ENCODE peak calls at places on chromosome 14, in ten cellular contexts. S, F, V, P, D, R, Y, I, Q and H are unnamed samples. For H3K36me3, the result is how much of the 10 kb centered on the place peaks cover.

GRCh38 chr14:64722842-64723447 is 18.7 kb downstream of the PLEKHG3 start:
- DNase-seq in R (no peak), I (no peak), P (no peak), F (no peak), S (no peak), Y (no peak), D (no peak), V (peak), Q (no peak), H (no peak)

GRCh38 chr14:105927661-105928060 is 401.3 kb downstream of the TMEM121 start:
- DNase-seq in Q (no peak), V (no peak), R (no peak), P (no peak), S (no peak), I (no peak), F (no peak), Y (no peak), D (no peak), H (peak)

GRCh38 chr14:63492391-63492790 is 50.8 kb downstream of the PPP2R5E start:
- DNase-seq in Y (no peak), S (no peak), R (no peak), D (peak), P (no peak), Q (peak), V (peak), F (no peak), I (no peak), H (no peak)

GRCh38 chr14:56813143-56813551 is 2.9 kb upstream of the OTX2 start:
- DNase-seq in V (no peak), D (no peak), I (no peak), Y (peak), P (no peak), Q (no peak), R (no peak), S (no peak), F (no peak), H (no peak)

GRCh38 chr14:101055106-101055662 is 151.7 kb upstream of the RTL1 start:
- DNase-seq in R (no peak), I (no peak), F (no peak), V (no peak), S (no peak), P (no peak), Y (no peak), D (no peak), Q (no peak), H (no peak)

GRCh38 chr14:100239200-100239839 is 376 bp downstream of the YY1 start:
- DNase-seq in R (peak), V (no peak), I (peak), Q (no peak), S (peak), Y (no peak), F (peak), P (peak), D (no peak), H (peak)

GRCh38 chr14:49928010-49928409 is 35.1 kb downstream of the ARF6 start:
- DNase-seq in I (no peak), F (no peak), Y (no peak), Q (peak), D (no peak), P (no peak), V (no peak), S (no peak), R (no peak), H (no peak)

GRCh38 chr14:76091036-76091435 is 60.7 kb upstream of the GPATCH2L start:
- DNase-seq in F (peak), V (no peak), P (no peak), I (no peak), R (no peak), Q (no peak), D (no peak), Y (peak), S (peak), H (no peak)

GRCh38 chr14:68522510-68523325 is 270.1 kb downstream of the ZFP36L1 start:
- DNase-seq in I (no peak), V (no peak), Y (peak), R (no peak), S (no peak), F (no peak), D (no peak), P (no peak), Q (no peak), H (no peak)

GRCh38 chr14:92589213-92589852 is 75.8 kb downstream of the RIN3 start:
- DNase-seq in V (no peak), P (no peak), I (no peak), F (no peak), Q (peak), Y (peak), R (peak), D (no peak), S (no peak), H (no peak)

GRCh38 chr14:75515631-75515999 is 6.7 kb upstream of the BATF start:
- DNase-seq in P (no peak), Q (no peak), D (no peak), Y (no peak), R (peak), F (no peak), V (no peak), I (no peak), S (no peak), H (no peak)

GRCh38 chr14:65260786-65261185 is 151.7 kb upstream of the FUT8 start:
- DNase-seq in P (no peak), V (no peak), R (no peak), F (no peak), Q (peak), Y (no peak), S (no peak), D (no peak), I (no peak), H (no peak)

GRCh38 chr14:72404998-72405397 is 472.8 kb downstream of the RGS6 start:
- DNase-seq in S (no peak), I (no peak), D (no peak), F (no peak), Y (peak), V (no peak), P (no peak), R (no peak), Q (no peak), H (no peak)
- H3K4me3 ChIP-seq in S (no peak), I (no peak), D (no peak), F (no peak), Y (no peak), V (no peak), P (no peak), R (no peak), Q (no peak), H (no peak)

DNA sequence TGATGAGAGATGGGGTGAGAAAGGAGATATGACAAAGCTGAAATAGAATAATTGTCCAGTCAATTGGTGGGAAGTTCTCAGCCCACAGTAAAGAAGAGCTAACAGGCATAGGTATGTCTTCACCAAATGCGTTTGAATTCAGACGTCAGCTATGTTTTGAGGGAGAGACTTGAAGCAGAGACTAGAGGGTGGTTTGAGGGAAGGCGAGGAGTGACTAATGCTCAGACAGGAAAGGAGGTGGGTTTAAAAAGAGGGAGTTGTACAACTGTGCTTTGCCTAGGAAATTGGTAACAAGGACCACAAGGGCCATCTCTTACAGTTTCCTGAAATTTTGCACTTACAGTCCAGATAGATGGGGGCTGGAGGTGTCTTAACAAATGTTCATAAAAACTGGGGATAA is 6.4 kb downstream of the JKAMP start:
- DNase-seq in S (no peak), F (no peak), R (no peak), Y (no peak), I (no peak), Q (no peak), D (no peak), V (no peak), P (no peak), H (no peak)
- H3K36me3 ChIP-seq in S (half or more), F (half or more), R (under half), Y (half or more), I (under half), Q (under half), D (under half), V (under half), P (under half), H (under half)

GRCh38 chr14:77543637-77544334 is 45.2 kb upstream of the ISM2 start:
- DNase-seq in D (no peak), Q (peak), Y (no peak), P (no peak), V (no peak), I (no peak), R (no peak), S (no peak), F (no peak), H (no peak)

GRCh38 chr14:77544571-77544970 is 46.0 kb upstream of the ISM2 start:
- DNase-seq in I (no peak), D (no peak), Q (no peak), F (no peak), P (no peak), Y (no peak), R (no peak), V (no peak), S (no peak), H (no peak)

GRCh38 chr14:77549451-77549850 is 50.8 kb upstream of the ISM2 start:
- DNase-seq in V (no peak), S (no peak), P (no peak), R (no peak), F (no peak), Y (peak), D (no peak), I (no peak), Q (no peak), H (no peak)

GRCh38 chr14:77543240-77543551 is 44.6 kb upstream of the ISM2 start:
- DNase-seq in Q (no peak), I (no peak), P (no peak), V (no peak), Y (no peak), R (no peak), F (no peak), D (no peak), S (no peak), H (no peak)

DNA sequence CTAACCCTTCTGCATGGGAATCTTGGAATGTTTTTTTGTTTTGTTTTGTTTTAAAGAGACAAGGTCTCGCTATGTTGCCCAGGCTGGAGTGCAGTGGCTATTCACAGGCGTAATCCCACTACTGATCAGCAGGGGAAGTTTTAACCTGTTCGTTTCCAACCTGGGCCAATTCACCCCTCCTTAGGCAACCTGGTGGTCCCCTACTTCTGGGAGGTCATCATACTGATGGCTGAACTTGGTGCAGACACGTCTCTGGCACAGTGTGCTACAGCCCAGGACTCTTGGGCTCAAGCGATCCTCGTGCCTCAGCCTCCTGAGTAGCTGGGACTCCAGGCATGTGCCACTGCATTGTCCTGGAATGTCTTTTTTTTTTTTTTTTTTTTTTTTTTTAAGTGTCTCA is 48.9 kb upstream of the ISM2 start:
- DNase-seq in D (no peak), Q (no peak), V (no peak), P (no peak), I (no peak), R (no peak), Y (no peak), S (no peak), F (no peak), H (no peak)
- TF ChIP-seq CTCF in D (peak), Q (no peak), V (no peak), P (no peak), I (no peak), R (no peak), Y (peak), S (no peak), F (no peak), H (no peak)

DNA sequence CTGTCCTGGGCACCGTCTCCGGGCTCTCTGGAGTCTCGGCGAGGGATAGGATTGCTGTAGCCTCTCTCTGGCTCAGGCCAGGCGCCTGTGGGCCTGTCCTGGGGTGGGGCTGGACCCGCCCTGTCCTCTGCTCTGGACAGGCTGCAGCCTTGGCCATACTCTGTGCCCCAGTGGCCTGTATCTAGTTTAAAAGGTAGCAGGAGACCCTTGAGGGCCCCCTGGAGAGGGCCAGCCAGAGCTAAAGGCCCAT is 1.8 kb downstream of the KIF26A start:
- DNase-seq in V (no peak), Q (no peak), Y (no peak), S (peak), P (peak), F (peak), I (no peak), D (no peak), R (peak), H (no peak)
- H3K4me3 ChIP-seq in V (no peak), Q (no peak), Y (peak), S (peak), P (no peak), F (peak), I (no peak), D (no peak), R (no peak), H (no peak)

DNA sequence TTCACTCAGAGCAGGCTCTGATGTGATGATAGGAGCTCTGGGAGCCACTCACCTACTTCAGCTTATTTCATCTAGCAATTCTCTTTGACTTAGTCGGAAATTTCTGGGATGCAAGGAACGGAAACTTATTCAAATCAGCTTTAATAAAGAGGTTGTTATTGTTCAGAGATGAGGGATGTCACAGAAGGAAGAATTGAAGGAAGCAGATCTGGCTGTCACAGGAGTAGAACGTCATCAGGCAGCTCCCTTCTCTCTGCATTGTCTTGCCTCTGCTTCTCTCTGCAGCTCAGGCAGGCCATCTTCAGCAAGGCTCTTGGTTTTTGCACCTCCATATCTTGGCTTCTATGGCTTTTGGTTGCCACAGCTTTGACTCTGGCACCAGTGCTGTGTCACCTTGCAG is 7.6 kb upstream of the TMEM30B start:
- DNase-seq in P (no peak), Y (no peak), S (no peak), D (no peak), I (no peak), V (no peak), R (no peak), F (no peak), Q (no peak), H (no peak)
- H3K36me3 ChIP-seq in P (under half), Y (under half), S (under half), D (under half), I (under half), V (under half), R (under half), F (under half), Q (under half), H (under half)

GRCh38 chr14:41922014-41922413 is 315.3 kb downstream of the LRFN5 start:
- DNase-seq in V (no peak), R (no peak), I (no peak), P (no peak), Q (no peak), S (no peak), D (no peak), Y (no peak), F (no peak), H (no peak)

DNA sequence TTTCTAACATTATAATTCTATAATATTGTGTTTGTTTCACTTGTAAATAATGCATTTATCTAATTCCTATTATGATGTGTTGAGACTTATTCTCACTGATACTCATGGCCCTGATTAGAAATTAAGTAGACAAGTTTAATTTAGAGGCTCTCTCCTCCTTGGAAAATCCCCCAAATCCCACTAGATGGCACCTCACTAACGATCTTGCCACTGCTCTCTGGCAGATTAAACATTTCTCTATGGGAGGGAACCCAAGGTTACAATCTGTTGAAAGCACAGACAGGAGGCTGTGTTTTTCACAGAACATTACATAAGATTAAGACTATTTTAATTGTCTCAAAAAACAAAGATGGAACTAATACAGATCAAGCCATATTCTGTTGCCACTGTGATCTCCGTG is 318.7 kb downstream of the LRFN5 start:
- DNase-seq in P (no peak), V (no peak), S (no peak), D (no peak), R (no peak), Y (peak), F (no peak), Q (peak), I (no peak), H (no peak)
- TF ChIP-seq CTCF in P (no peak), V (peak), S (no peak), D (no peak), R (no peak), Y (peak), F (no peak), Q (peak), I (no peak), H (no peak)

GRCh38 chr14:85535916-85536834 is 6.2 kb downstream of the FLRT2 start:
- DNase-seq in D (no peak), Q (peak), Y (peak), R (peak), F (no peak), V (no peak), I (no peak), S (no peak), P (no peak), H (no peak)

GRCh38 chr14:85534914-85535313 is 5.0 kb downstream of the FLRT2 start:
- DNase-seq in P (no peak), F (no peak), I (no peak), Q (no peak), S (no peak), V (no peak), R (no peak), Y (peak), D (no peak), H (no peak)

GRCh38 chr14:85534435-85534834 is 4.5 kb downstream of the FLRT2 start:
- DNase-seq in P (no peak), Y (peak), D (no peak), F (no peak), I (no peak), R (no peak), V (no peak), S (no peak), Q (peak), H (no peak)

GRCh38 chr14:85533821-85534271 is 3.9 kb downstream of the FLRT2 start:
- DNase-seq in P (peak), I (no peak), F (no peak), S (no peak), D (no peak), Y (no peak), Q (peak), R (no peak), V (no peak), H (no peak)

GRCh38 chr14:85535316-85535715 is 5.4 kb downstream of the FLRT2 start:
- DNase-seq in P (no peak), S (no peak), I (no peak), D (no peak), Y (no peak), F (no peak), V (no peak), R (no peak), Q (no peak), H (no peak)
- H3K4me3 ChIP-seq in P (peak), S (peak), I (no peak), D (peak), Y (peak), F (peak), V (peak), R (no peak), Q (peak), H (no peak)